ENCODE peak calls at places on chromosome 19, in seven cellular contexts. X, T, O, G, Y, A and B are unnamed samples.

GRCh38 chr19:14081797-14082674 is 3.5 kb downstream of the C19orf67 start:
- DNase-seq in X (peak), T (no peak), O (no peak), G (no peak), Y (no peak), A (no peak), B (no peak)

GRCh38 chr19:42270346-42271044 is 1.4 kb downstream of the CIC start:
- DNase-seq in X (peak), T (no peak), O (no peak), G (peak), Y (peak), A (peak), B (peak)

GRCh38 chr19:41861846-41862245 is 1.8 kb downstream of the RPS19 start:
- DNase-seq in X (no peak), T (no peak), O (no peak), G (no peak), Y (no peak), A (no peak), B (no peak)

GRCh38 chr19:15790096-15790495 is 2.6 kb downstream of the OR10H5 start:
- DNase-seq in X (no peak), T (no peak), O (no peak), G (no peak), Y (no peak), A (no peak), B (no peak)

GRCh38 chr19:43780706-43781525 is at the start of gene KCNN4:
- DNase-seq in X (peak), T (peak), O (no peak), G (peak), Y (no peak), A (peak), B (peak)

GRCh38 chr19:39270091-39270871 is 2.1 kb downstream of the IFNL2 start:
- DNase-seq in X (no peak), T (no peak), O (no peak), G (no peak), Y (no peak), A (no peak), B (no peak)

GRCh38 chr19:991174-991931 is 7.2 kb downstream of the WDR18 start:
- DNase-seq in X (peak), T (no peak), O (peak), G (peak), Y (no peak), A (no peak), B (no peak)

GRCh38 chr19:46748325-46749109 is 2.3 kb upstream of the STRN4 start:
- DNase-seq in X (peak), T (peak), O (peak), G (peak), Y (peak), A (no peak), B (peak)